ENCODE peak calls at places on chromosomes 13 and 19, in seven cellular contexts. Y is MCF 10A, X is HCEC 1CT, F is hippocampal formation, J is GM04503, A is small intestine, S is gastrocnemius medialis. P is an unnamed sample.
A peak's percentile ranks its signal among the peaks of the same experiment; 100 is the strongest.

GRCh38 chr13:30735025-30735967 is at the start of gene ALOX5AP:
- DNase-seq in A (peak; percentile 41), X (no peak), Y (no peak), S (no peak), J (no peak), F (no peak), P (no peak)

GRCh38 chr19:47035127-47035494 is 13.3 kb downstream of the TMEM160 start:
- DNase-seq in F (no peak), A (peak; percentile 11), X (no peak), J (no peak), Y (no peak), S (no peak), P (no peak)

GRCh38 chr13:33279898-33280549 is 5.5 kb downstream of the STARD13 start:
- DNase-seq in Y (peak; percentile 94), S (peak; percentile 47), X (peak; percentile 90), J (no peak), F (no peak), A (no peak), P (no peak)

GRCh38 chr13:75587679-75588078 is 38.1 kb downstream of the UCHL3 start:
- DNase-seq in A (no peak), Y (no peak), X (no peak), F (no peak), S (no peak), J (no peak), P (no peak)

GRCh38 chr19:29564574-29565005 is 38.8 kb downstream of the VSTM2B start:
- DNase-seq in A (no peak), J (no peak), X (no peak), F (no peak), Y (no peak), S (no peak), P (no peak)

GRCh38 chr13:31367410-31367809 is 167.6 kb downstream of the B3GLCT start:
- DNase-seq in Y (no peak), A (no peak), F (no peak), X (no peak), S (no peak), J (no peak), P (no peak)

GRCh38 chr13:109297628-109298027 is 488.8 kb downstream of the IRS2 start:
- DNase-seq in X (peak; percentile 91), A (no peak), S (no peak), Y (no peak), F (no peak), J (peak; percentile 91), P (no peak)

GRCh38 chr13:113598081-113598410 is 13.5 kb downstream of the TFDP1 start:
- DNase-seq in A (no peak), X (no peak), F (no peak), J (no peak), S (no peak), Y (no peak), P (no peak)

GRCh38 chr13:30804474-30804873 is 69.1 kb downstream of the ALOX5AP start:
- DNase-seq in S (no peak), X (no peak), F (no peak), Y (no peak), A (no peak), J (no peak), P (no peak)

GRCh38 chr13:111503905-111504695 is 183.7 kb downstream of the TEX29 start:
- DNase-seq in F (no peak), X (no peak), J (no peak), A (no peak), S (no peak), Y (no peak), P (peak; percentile 18)

P was measured in caudate nucleus.